ENCODE peak calls at places on chromosomes 7 and 10, in seven cellular contexts. A is caudate nucleus; B is CD4-positive, CD25-positive, alpha-beta regulatory T cell; Z is right cardiac atrium; K is colonic mucosa; D is HCT116; Y is small intestine. M is an unnamed sample.

GRCh38 chr7:90655566-90655965 is 59.4 kb downstream of the CDK14 start:
- DNase-seq in A (no peak), B (no peak), Z (no peak), K (no peak), D (no peak), Y (no peak), M (peak)

GRCh38 chr10:121070257-121070656 is 219.1 kb downstream of the WDR11 start:
- DNase-seq in A (no peak), B (no peak), Z (no peak), K (peak), D (peak), Y (peak), M (no peak)

GRCh38 chr7:26507375-26508068 is 215.9 kb downstream of the SNX10 start:
- DNase-seq in A (no peak), B (no peak), Z (no peak), K (no peak), D (no peak), Y (no peak), M (no peak)

GRCh38 chr10:96830511-96831199 is 1.4 kb upstream of the LCOR start:
- DNase-seq in A (no peak), B (peak), Z (no peak), K (peak), D (peak), Y (peak), M (peak)

GRCh38 chr7:131231381-131232220 is 96.1 kb upstream of the MKLN1 start:
- DNase-seq in A (no peak), B (peak), Z (peak), K (peak), D (no peak), Y (peak), M (no peak)

GRCh38 chr7:53315986-53316385 is 280.6 kb downstream of the POM121L12 start:
- DNase-seq in A (peak), B (no peak), Z (peak), K (no peak), D (no peak), Y (no peak), M (no peak)

GRCh38 chr7:116809636-116810266 is 52.6 kb upstream of the CAPZA2 start:
- DNase-seq in A (no peak), B (no peak), Z (no peak), K (peak), D (peak), Y (peak), M (peak)

GRCh38 chr10:11578802-11579255 is 32.6 kb downstream of the USP6NL start:
- DNase-seq in A (no peak), B (no peak), Z (no peak), K (no peak), D (no peak), Y (no peak), M (no peak)

GRCh38 chr10:59801171-59801570 is 47.9 kb upstream of the MRLN start:
- DNase-seq in A (no peak), B (no peak), Z (no peak), K (no peak), D (no peak), Y (no peak), M (no peak)

DNA sequence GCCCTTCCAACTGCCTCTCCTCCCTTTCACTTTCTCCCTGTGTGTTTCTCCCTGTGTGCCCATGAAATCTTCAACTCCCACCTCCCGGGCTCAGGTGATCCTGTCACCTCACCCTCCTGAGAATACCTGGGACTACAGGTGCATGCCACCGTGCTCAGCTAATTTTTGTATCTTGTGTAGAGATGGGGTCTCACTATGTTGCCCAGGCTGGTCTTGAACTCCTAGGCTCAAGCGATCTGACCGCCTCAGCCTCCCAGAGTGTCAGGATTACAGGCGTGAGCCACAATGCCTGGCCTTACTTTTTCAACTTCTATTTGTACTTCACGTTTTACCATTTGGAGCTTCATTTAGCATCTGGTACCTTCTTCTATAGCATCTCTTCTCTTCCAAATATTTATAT is 24.9 kb downstream of the ST8SIA6 start:
- DNase-seq in A (no peak), B (no peak), Z (no peak), K (no peak), D (no peak), Y (no peak), M (no peak)
- H3K27ac ChIP-seq in A (no peak), B (peak), Z (peak), K (no peak), D (no peak), Y (no peak), M (no peak)

GRCh38 chr7:99106869-99107268 is 37.0 kb downstream of the SMURF1 start:
- DNase-seq in A (no peak), B (no peak), Z (no peak), K (no peak), D (no peak), Y (no peak), M (peak)
- H3K27ac ChIP-seq in A (peak), B (no peak), Z (no peak), K (no peak), D (no peak), Y (no peak), M (peak)

GRCh38 chr10:131946321-131946751 is 35.4 kb downstream of the BNIP3 start:
- DNase-seq in A (no peak), B (no peak), Z (no peak), K (no peak), D (no peak), Y (no peak), M (peak)

GRCh38 chr10:131947631-131948347 is 33.9 kb downstream of the BNIP3 start:
- DNase-seq in A (no peak), B (no peak), Z (no peak), K (no peak), D (no peak), Y (no peak), M (peak)

GRCh38 chr10:131948501-131948900 is 33.2 kb downstream of the BNIP3 start:
- DNase-seq in A (no peak), B (no peak), Z (no peak), K (no peak), D (no peak), Y (no peak), M (no peak)

GRCh38 chr10:131949041-131949862 is 32.5 kb downstream of the BNIP3 start:
- DNase-seq in A (no peak), B (no peak), Z (no peak), K (no peak), D (no peak), Y (no peak), M (no peak)

DNA sequence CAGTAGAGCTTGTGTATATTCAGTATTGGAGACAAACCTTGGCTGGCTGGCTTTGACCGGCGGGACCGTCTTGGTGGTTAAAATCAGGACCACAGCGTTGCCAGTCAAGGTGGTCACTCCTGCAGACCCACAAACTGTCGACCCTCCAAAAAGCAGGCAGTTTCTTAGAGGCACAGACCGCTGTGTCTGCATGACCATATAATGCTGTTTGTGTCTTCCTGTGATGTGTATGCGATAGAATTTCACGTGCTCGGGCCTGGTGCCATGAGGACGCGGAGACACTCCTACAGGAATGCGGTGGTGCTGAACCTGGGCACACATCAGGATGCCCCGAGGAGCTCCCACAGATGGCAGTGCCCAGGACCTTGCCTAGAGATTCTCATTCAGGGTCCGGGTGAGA is 34.8 kb downstream of the BNIP3 start:
- DNase-seq in A (no peak), B (no peak), Z (no peak), K (no peak), D (no peak), Y (no peak), M (peak)
- H3K27ac ChIP-seq in A (no peak), B (no peak), Z (no peak), K (no peak), D (no peak), Y (no peak), M (no peak)

DNA sequence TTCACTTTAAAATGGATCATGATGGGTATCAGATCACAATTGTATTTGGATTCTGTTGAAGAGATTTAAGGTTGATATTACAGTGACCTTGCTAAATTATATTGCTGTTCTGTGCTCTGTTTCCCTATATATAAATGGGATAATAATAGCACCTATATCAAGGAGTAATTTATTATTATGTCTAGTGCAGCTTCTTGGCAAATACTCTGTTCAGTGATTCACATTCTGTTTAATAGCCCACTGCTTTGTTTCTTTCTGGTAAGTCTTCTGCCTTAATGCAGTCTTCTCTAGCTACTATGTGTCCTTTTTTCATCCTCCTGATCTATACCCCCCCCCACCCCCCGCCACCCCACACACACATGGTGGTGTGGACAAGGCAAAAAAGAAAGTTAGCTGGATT is 36.3 kb downstream of the BMPR1A start:
- DNase-seq in A (no peak), B (no peak), Z (no peak), K (no peak), D (no peak), Y (no peak), M (no peak)
- H3K27ac ChIP-seq in A (no peak), B (no peak), Z (no peak), K (peak), D (no peak), Y (no peak), M (no peak)

DNA sequence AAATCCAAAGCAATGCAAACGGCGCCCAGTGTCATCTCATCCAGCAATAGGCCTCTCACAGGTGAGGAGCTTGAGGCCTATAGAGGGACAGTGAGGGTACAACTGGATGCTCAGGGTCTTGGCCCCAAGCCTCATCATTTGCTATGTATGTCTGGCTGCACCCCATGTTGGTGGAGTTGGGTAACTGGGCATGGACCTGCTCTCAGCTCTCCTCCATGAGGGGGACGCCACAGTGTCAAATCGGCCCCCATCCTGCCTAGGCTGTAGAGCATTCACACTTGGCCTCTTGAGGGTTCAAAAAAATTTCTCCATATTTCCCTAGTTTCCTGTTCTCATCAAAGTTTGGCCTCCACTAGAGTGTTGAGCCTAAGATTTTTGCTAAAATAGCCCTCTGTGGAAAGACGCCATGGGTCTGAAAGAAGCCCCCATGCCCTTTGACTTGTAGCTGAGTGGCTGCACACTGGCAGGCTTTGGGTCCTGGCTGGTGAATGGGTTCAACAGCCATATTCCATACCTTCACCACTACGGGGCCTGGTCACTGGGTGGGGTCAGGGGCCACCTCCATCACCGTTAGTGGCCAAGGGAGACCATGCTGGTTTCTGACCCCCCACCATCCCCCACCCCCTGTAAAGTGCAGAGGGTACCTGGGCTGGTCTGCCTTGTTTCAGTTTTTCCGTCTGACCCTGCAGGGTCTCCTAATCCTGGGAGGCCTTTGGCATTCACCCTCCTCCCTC is 132.3 kb upstream of the TBX20 start:
- DNase-seq in A (no peak), B (no peak), Z (peak), K (no peak), D (no peak), Y (no peak), M (no peak)
- H3K27ac ChIP-seq in A (no peak), B (no peak), Z (peak), K (no peak), D (no peak), Y (no peak), M (no peak)

M was measured in foreskin keratinocyte.